ENCODE peak calls at places on chromosomes 2 and 18, in six cellular contexts. U, Z, D, F, H and L are unnamed samples.

GRCh38 chr2:162072181-162072702 is 1.8 kb downstream of the DPP4 start:
- DNase-seq in U (peak; percentile 77), Z (peak; percentile 57), D (no peak), F (no peak), H (no peak), L (no peak)

GRCh38 chr2:237583385-237584295 is 6.9 kb downstream of the RAB17 start:
- DNase-seq in U (no peak), Z (no peak), D (no peak), F (peak; percentile 18), H (no peak), L (no peak)

GRCh38 chr18:59238385-59238784 is 18.4 kb downstream of the GRP start:
- DNase-seq in U (no peak), Z (no peak), D (no peak), F (no peak), H (no peak), L (no peak)

GRCh38 chr18:79657342-79657996 is 22.1 kb upstream of the CTDP1 start:
- DNase-seq in U (no peak), Z (no peak), D (no peak), F (no peak), H (no peak), L (no peak)

GRCh38 chr2:215435261-215435808 is 533 bp downstream of the FN1 start:
- DNase-seq in U (no peak), Z (no peak), D (no peak), F (peak; percentile 29), H (peak; percentile 21), L (peak; percentile 35)

GRCh38 chr2:28367667-28368416 is 24.8 kb upstream of the FOSL2 start:
- DNase-seq in U (no peak), Z (no peak), D (no peak), F (no peak), H (no peak), L (no peak)

GRCh38 chr2:231413456-231413855 is 17.9 kb downstream of the B3GNT7 start:
- DNase-seq in U (no peak), Z (no peak), D (no peak), F (no peak), H (no peak), L (no peak)

GRCh38 chr2:215137741-215138340 is 585 bp downstream of the ABCA12 start:
- DNase-seq in U (peak; percentile 70), Z (no peak), D (no peak), F (no peak), H (no peak), L (no peak)

GRCh38 chr2:1600191-1601063 is 143.9 kb downstream of the PXDN start:
- DNase-seq in U (no peak), Z (peak; percentile 81), D (peak; percentile 55), F (no peak), H (no peak), L (peak; percentile 41)

GRCh38 chr2:76478636-76479035 is 767.9 kb upstream of the GCFC2 start:
- DNase-seq in U (no peak), Z (no peak), D (no peak), F (no peak), H (no peak), L (no peak)

GRCh38 chr2:60602828-60603532 is 49.5 kb upstream of the BCL11A start:
- DNase-seq in U (no peak), Z (no peak), D (no peak), F (no peak), H (no peak), L (no peak)

GRCh38 chr18:57950542-57950941 is 93.5 kb upstream of the NEDD4L start:
- DNase-seq in U (no peak), Z (no peak), D (no peak), F (no peak), H (no peak), L (no peak)

GRCh38 chr2:201827621-201828020 is 21.3 kb downstream of the CDK15 start:
- DNase-seq in U (no peak), Z (no peak), D (no peak), F (no peak), H (no peak), L (no peak)

GRCh38 chr2:12317286-12317685 is 399.4 kb upstream of the TRIB2 start:
- DNase-seq in U (no peak), Z (no peak), D (no peak), F (no peak), H (no peak), L (no peak)

GRCh38 chr2:12313445-12314118 is 403.2 kb upstream of the TRIB2 start:
- DNase-seq in U (no peak), Z (no peak), D (no peak), F (no peak), H (no peak), L (no peak)

GRCh38 chr2:12315224-12315623 is 401.5 kb upstream of the TRIB2 start:
- DNase-seq in U (no peak), Z (no peak), D (no peak), F (no peak), H (no peak), L (no peak)

GRCh38 chr2:12316464-12316863 is 400.3 kb upstream of the TRIB2 start:
- DNase-seq in U (no peak), Z (no peak), D (no peak), F (no peak), H (no peak), L (no peak)

GRCh38 chr2:12314119-12314735 is 402.5 kb upstream of the TRIB2 start:
- DNase-seq in U (no peak), Z (no peak), D (no peak), F (no peak), H (no peak), L (peak; percentile 11)
- H3K4me3 ChIP-seq in U (no peak overlapping the region), Z (no peak overlapping the region), D (no peak overlapping the region), F (no peak overlapping the region), H (no peak overlapping the region), L (no peak overlapping the region)

GRCh38 chr2:19674051-19675002 is 227.5 kb downstream of the TTC32 start:
- DNase-seq in U (no peak), Z (no peak), D (no peak), F (no peak), H (no peak), L (no peak)
- H3K4me3 ChIP-seq in U (no peak overlapping the region), Z (no peak overlapping the region), D (no peak overlapping the region), F (no peak overlapping the region), H (no peak overlapping the region), L (no peak overlapping the region)

GRCh38 chr2:149988361-149988760 is 400.8 kb upstream of the MMADHC start:
- DNase-seq in U (no peak), Z (no peak), D (no peak), F (no peak), H (no peak), L (no peak)
- H3K4me3 ChIP-seq in U (no peak overlapping the region), Z (no peak overlapping the region), D (no peak overlapping the region), F (no peak overlapping the region), H (no peak overlapping the region), L (no peak overlapping the region)

GRCh38 chr2:155600296-155600695 is 732.2 kb downstream of the NR4A2 start:
- DNase-seq in U (no peak), Z (no peak), D (no peak), F (no peak), H (no peak), L (no peak)
- H3K4me3 ChIP-seq in U (no peak overlapping the region), Z (no peak overlapping the region), D (no peak overlapping the region), F (no peak overlapping the region), H (no peak overlapping the region), L (no peak overlapping the region)

GRCh38 chr2:126795661-126796060 is 103.0 kb upstream of the TEX51 start:
- DNase-seq in U (no peak), Z (no peak), D (peak; percentile 54), F (no peak), H (no peak), L (no peak)
- H3K4me3 ChIP-seq in U (no peak overlapping the region), Z (no peak overlapping the region), D (no peak overlapping the region), F (no peak overlapping the region), H (no peak overlapping the region), L (no peak overlapping the region)

GRCh38 chr2:174339571-174339966 is 4.8 kb downstream of the SP9 start:
- DNase-seq in U (no peak), Z (no peak), D (no peak), F (no peak), H (no peak), L (no peak)

GRCh38 chr2:174336403-174337336 is 1.9 kb downstream of the SP9 start:
- DNase-seq in U (no peak), Z (no peak), D (no peak), F (no peak), H (no peak), L (peak; percentile 26)

GRCh38 chr2:174337337-174338154 is 2.8 kb downstream of the SP9 start:
- DNase-seq in U (peak; percentile 53), Z (no peak), D (no peak), F (no peak), H (no peak), L (no peak)

GRCh38 chr2:174338626-174339570 is 4.1 kb downstream of the SP9 start:
- DNase-seq in U (no peak), Z (no peak), D (no peak), F (no peak), H (no peak), L (no peak)

GRCh38 chr2:174338155-174338495 is 3.4 kb downstream of the SP9 start:
- DNase-seq in U (no peak), Z (no peak), D (no peak), F (no peak), H (no peak), L (no peak)
- H3K4me3 ChIP-seq in U (no peak overlapping the region), Z (no peak overlapping the region), D (no peak overlapping the region), F (no peak overlapping the region), H (no peak overlapping the region), L (no peak overlapping the region)

GRCh38 chr2:181680937-181681811 is 857 bp upstream of the NEUROD1 start:
- DNase-seq in U (no peak), Z (no peak), D (no peak), F (no peak), H (no peak), L (no peak)

GRCh38 chr2:181678744-181679543 is 1.4 kb downstream of the NEUROD1 start:
- DNase-seq in U (no peak), Z (no peak), D (no peak), F (no peak), H (no peak), L (no peak)

GRCh38 chr2:181679544-181679979 is 755 bp downstream of the NEUROD1 start:
- DNase-seq in U (no peak), Z (no peak), D (no peak), F (no peak), H (no peak), L (no peak)

GRCh38 chr2:181682026-181682789 is 1.9 kb upstream of the NEUROD1 start:
- DNase-seq in U (no peak), Z (no peak), D (no peak), F (no peak), H (peak; percentile 7), L (no peak)

DNA sequence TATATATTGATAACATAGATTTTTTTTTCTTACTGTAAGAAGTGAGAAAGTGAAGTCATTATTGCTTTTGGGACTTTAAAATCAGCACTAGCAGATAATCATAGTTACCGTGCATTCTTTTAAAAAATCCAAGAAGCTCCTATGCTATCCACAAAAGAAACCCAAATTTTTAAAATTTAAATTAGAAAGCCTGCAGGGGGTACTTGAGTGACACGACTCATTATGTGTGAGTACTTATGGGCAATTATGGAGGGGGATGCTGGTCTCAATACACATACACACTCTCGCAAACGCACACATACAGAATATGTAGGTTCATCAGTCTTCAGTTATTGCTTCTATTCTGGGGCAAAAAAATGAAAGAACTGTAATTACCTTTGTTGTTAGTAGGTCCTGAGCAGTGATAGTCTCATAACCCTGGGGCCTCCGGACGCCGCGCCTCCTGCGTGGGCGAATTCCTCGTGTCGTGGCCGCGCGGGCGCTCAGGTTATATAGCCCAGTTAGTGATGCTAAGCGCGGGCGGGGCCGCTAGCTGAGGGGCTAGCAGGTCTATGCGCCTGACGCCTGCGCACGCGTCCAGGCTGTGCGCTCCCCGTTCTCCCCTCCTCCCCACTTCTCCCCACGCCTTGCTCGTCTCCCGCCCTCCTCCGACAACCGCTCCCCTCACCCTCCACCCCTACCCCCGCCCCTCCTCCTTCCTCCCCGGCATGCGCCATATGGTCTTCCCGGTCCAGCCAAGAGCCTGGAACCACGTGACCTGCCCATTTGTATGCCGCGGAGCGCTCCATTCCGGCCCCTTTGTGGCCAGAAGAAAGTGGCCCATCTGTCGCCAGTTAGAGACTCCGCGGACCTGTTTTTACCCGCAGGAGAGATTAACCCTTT is at the start of gene NEUROD1:
- DNase-seq in U (no peak), Z (no peak), D (no peak), F (peak; percentile 24), H (peak; percentile 51), L (no peak)
- H3K4me3 ChIP-seq in U (no peak within 1 kb of the TSS), Z (peak within 1 kb of the TSS; percentile 22), D (peak within 1 kb of the TSS; percentile 17), F (no peak within 1 kb of the TSS), H (no peak within 1 kb of the TSS), L (peak within 1 kb of the TSS; percentile 5)